ENCODE peak calls at places on chromosome 19, in six cellular contexts. S is AG04449, R is tibial nerve, G is A549, O is fibroblast of the aortic adventitia, K is uterus. Z is an unnamed sample.

GRCh38 chr19:50427997-50428425 is 4.7 kb upstream of the MYBPC2 start:
- DNase-seq in R (peak; percentile 68), S (peak; percentile 5), O (peak; percentile 73), K (peak; percentile 67), G (no peak), Z (peak; percentile 80)

GRCh38 chr19:34428549-34429285 is 536 bp downstream of the UBA2 start:
- DNase-seq in O (peak; percentile 26), S (no peak), G (peak; percentile 52), K (peak; percentile 17), R (peak; percentile 29), Z (peak; percentile 51)

GRCh38 chr19:41541990-41542584 is 33.9 kb upstream of the CEACAM21 start:
- DNase-seq in K (no peak), S (no peak), R (peak; percentile 67), G (peak; percentile 73), O (peak; percentile 32), Z (peak; percentile 53)

GRCh38 chr19:13165091-13165997 is 15.1 kb downstream of the IER2 start:
- DNase-seq in R (no peak), G (peak; percentile 24), O (no peak), K (no peak), S (no peak), Z (no peak)

GRCh38 chr19:30362156-30362754 is 9.9 kb upstream of the ZNF536 start:
- DNase-seq in O (no peak), K (no peak), S (no peak), R (no peak), G (no peak), Z (no peak)

GRCh38 chr19:34512254-34512796 is 30.8 kb downstream of the WTIP start:
- DNase-seq in O (no peak), R (no peak), K (no peak), G (no peak), S (no peak), Z (no peak)

GRCh38 chr19:35284153-35285140 is 2.1 kb downstream of the HAMP start:
- DNase-seq in R (no peak), O (no peak), G (no peak), S (no peak), K (no peak), Z (no peak)

GRCh38 chr19:6586056-6586455 is 4.9 kb downstream of the CD70 start:
- DNase-seq in O (no peak), R (no peak), S (no peak), G (no peak), K (no peak), Z (no peak)

GRCh38 chr19:48506138-48506733 is 5.4 kb downstream of the LMTK3 start:
- DNase-seq in S (no peak), G (peak; percentile 84), K (no peak), O (peak; percentile 68), R (no peak), Z (no peak)

GRCh38 chr19:48695743-48696352 is at the start of gene FUT2:
- DNase-seq in G (no peak), S (no peak), O (no peak), K (no peak), R (no peak), Z (no peak)

GRCh38 chr19:35736913-35737886 is 5.1 kb downstream of the IGFLR1 start:
- DNase-seq in O (no peak), K (no peak), G (peak; percentile 68), R (no peak), S (no peak), Z (no peak)

GRCh38 chr19:46021531-46022041 is 1.3 kb downstream of the PGLYRP1 start:
- DNase-seq in R (no peak), O (no peak), G (peak; percentile 34), K (no peak), S (no peak), Z (no peak)

GRCh38 chr19:56291857-56292256 is 19.3 kb downstream of the EDDM13 start:
- DNase-seq in O (no peak), R (no peak), K (no peak), S (no peak), G (no peak), Z (no peak)

GRCh38 chr19:5542665-5543064 is 25.1 kb downstream of the TINCR start:
- DNase-seq in K (no peak), R (no peak), O (no peak), G (no peak), S (no peak), Z (no peak)

GRCh38 chr19:6802336-6803035 is 30.0 kb downstream of the VAV1 start:
- DNase-seq in R (peak; percentile 28), S (no peak), K (no peak), O (no peak), G (peak; percentile 79), Z (peak; percentile 10)

GRCh38 chr19:33383722-33384292 is 10.3 kb downstream of the CEBPG start:
- DNase-seq in O (no peak), S (no peak), K (no peak), G (no peak), R (no peak), Z (no peak)

GRCh38 chr19:5661483-5661882 is 18.8 kb downstream of the MICOS13 start:
- DNase-seq in K (no peak), O (no peak), G (no peak), R (no peak), S (no peak), Z (no peak)

GRCh38 chr19:31349160-31349881 is at the start of gene TSHZ3:
- DNase-seq in K (peak; percentile 86), S (peak; percentile 34), R (peak; percentile 70), G (peak; percentile 78), O (peak; percentile 88), Z (peak; percentile 82)

GRCh38 chr19:1425102-1425842 is 12.9 kb upstream of the RPS15 start:
- DNase-seq in O (no peak), K (no peak), R (no peak), G (no peak), S (no peak), Z (no peak)

GRCh38 chr19:53394522-53394973 is 401 bp upstream of the ZNF765 start:
- DNase-seq in G (no peak), R (no peak), O (no peak), K (peak; percentile 49), S (no peak), Z (peak; percentile 61)

GRCh38 chr19:1259206-1259872 is 9.8 kb upstream of the CIRBP start:
- DNase-seq in S (no peak), O (peak; percentile 51), K (peak; percentile 67), G (peak; percentile 91), R (no peak), Z (peak; percentile 85)

GRCh38 chr19:55437410-55437809 is 5.7 kb downstream of the SHISA7 start:
- DNase-seq in K (no peak), R (no peak), G (peak; percentile 87), O (peak; percentile 63), S (no peak), Z (peak; percentile 53)

GRCh38 chr19:38274734-38275133 is 10.4 kb downstream of the SPINT2 start:
- DNase-seq in S (no peak), O (no peak), K (no peak), R (no peak), G (no peak), Z (peak; percentile 38)

GRCh38 chr19:45498411-45499195 is at the start of gene PPM1N:
- DNase-seq in K (no peak), O (no peak), S (no peak), G (no peak), R (no peak), Z (no peak)

GRCh38 chr19:15779756-15780476 is 7.5 kb upstream of the OR10H5 start:
- DNase-seq in K (peak; percentile 83), S (no peak), R (peak; percentile 65), O (peak; percentile 32), G (peak; percentile 12), Z (peak; percentile 88)

GRCh38 chr19:45863840-45864628 is at the start of gene FOXA3:
- DNase-seq in K (peak; percentile 28), R (no peak), O (no peak), G (peak; percentile 71), S (no peak), Z (no peak)

GRCh38 chr19:48468806-48469055 is 438 bp upstream of the CYTH2 start:
- DNase-seq in S (no peak), K (no peak), G (no peak), O (no peak), R (no peak), Z (no peak)

GRCh38 chr19:10316229-10317044 is 622 bp upstream of the FDX2 start:
- DNase-seq in S (no peak), O (no peak), R (no peak), G (no peak), K (no peak), Z (no peak)
- H3K4me3 ChIP-seq in S (no peak overlapping the region), O (no peak overlapping the region), R (peak overlapping the region; percentile 99), G (peak overlapping the region; percentile 73), K (no peak overlapping the region), Z (peak overlapping the region; percentile 80)

GRCh38 chr19:39996218-39996810 is 546 bp upstream of the ZNF546 start:
- DNase-seq in G (peak; percentile 69), R (no peak), K (no peak), S (no peak), O (peak; percentile 64), Z (no peak)
- H3K4me3 ChIP-seq in G (peak overlapping the region; percentile 74), R (peak overlapping the region; percentile 90), K (peak overlapping the region; percentile 57), S (peak overlapping the region; percentile 93), O (peak overlapping the region; percentile 91), Z (peak overlapping the region; percentile 68)

GRCh38 chr19:16782719-16783118 is 46.5 kb upstream of the SIN3B start:
- DNase-seq in G (no peak), R (no peak), K (no peak), O (no peak), S (no peak), Z (no peak)
- H3K4me3 ChIP-seq in G (no peak overlapping the region), R (no peak overlapping the region), K (no peak overlapping the region), O (no peak overlapping the region), S (no peak overlapping the region), Z (no peak overlapping the region)

DNA sequence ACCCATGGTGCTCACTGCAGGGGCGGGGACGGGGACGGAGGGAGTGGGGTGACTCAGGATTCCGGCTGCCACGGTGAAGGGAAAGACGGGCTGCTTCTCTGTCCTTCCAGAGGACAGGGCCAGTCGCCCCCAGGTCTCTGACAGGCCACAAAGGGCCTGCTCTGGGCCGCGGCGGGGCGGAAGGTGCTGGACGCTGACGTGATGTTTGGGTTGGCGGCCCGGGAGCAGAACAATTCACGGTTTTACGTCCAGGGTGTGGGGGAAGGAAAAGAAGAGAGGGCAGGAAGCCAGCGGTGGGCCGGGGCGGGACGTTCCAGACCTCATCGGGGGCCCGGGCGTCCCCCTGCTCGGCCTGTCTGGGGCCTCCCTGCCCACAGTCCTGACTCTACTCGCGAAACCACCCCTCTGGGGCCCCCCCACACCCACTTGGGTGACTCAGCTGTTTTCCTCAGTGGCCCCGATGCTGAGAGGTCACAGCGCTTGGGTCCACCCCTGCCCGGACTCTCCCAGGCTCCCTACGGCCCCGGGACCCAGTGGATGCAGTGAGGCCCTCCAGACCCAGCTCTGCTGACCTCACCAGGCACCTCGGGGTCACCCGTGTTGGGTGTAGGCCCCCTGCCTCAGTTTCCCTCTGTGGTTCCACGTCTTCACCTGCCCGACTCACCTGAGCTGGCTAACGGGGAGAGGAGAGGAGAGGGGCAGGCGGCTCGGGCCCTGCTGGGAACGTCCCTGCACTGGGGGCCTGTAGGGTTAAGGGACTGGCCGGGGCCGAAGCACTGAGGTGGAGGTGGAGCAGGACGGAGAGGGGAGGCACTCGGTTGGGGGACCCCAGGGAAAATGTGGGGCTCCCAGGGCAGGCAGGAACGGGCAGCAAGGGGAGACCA is 29.2 kb downstream of the PIP5K1C start:
- DNase-seq in S (no peak), G (no peak), K (peak; percentile 91), O (peak; percentile 85), R (peak; percentile 65), Z (peak; percentile 93)
- H3K4me3 ChIP-seq in S (no peak overlapping the region), G (no peak overlapping the region), K (peak overlapping the region; percentile 35), O (peak overlapping the region; percentile 48), R (peak overlapping the region; percentile 30), Z (peak overlapping the region; percentile 31)

GRCh38 chr19:57850553-57851017 is 926 bp downstream of the ZNF587 start:
- DNase-seq in O (peak; percentile 21), K (no peak), S (no peak), R (no peak), G (peak; percentile 41), Z (no peak)
- H3K4me3 ChIP-seq in O (peak overlapping the region; percentile 82), K (peak overlapping the region; percentile 52), S (peak overlapping the region; percentile 87), R (peak overlapping the region; percentile 57), G (peak overlapping the region; percentile 58), Z (peak overlapping the region; percentile 82)